ENCODE peak calls at places on chromosomes 16 and 17, in four cellular contexts. A is amygdala, P is kidney glomerular epithelial cell, T is fibroblast of pulmonary artery. E is an unnamed sample.

GRCh38 chr16:27737513-27737912 is 187.6 kb downstream of the KATNIP start:
- DNase-seq in T (no peak), P (no peak), A (no peak), E (no peak)

GRCh38 chr17:45320349-45320930 is 3.6 kb upstream of the MAP3K14 start:
- DNase-seq in P (no peak), A (no peak), T (no peak), E (no peak)

GRCh38 chr17:66469890-66470289 is 167.5 kb downstream of the PRKCA start:
- DNase-seq in A (no peak), P (no peak), T (no peak), E (no peak)

GRCh38 chr17:9805769-9806168 is 14.4 kb upstream of the DHRS7C start:
- DNase-seq in A (no peak), T (no peak), P (no peak), E (no peak)

GRCh38 chr17:8366231-8366630 is 10.3 kb downstream of the KRABD2 start:
- DNase-seq in T (peak), P (peak), A (no peak), E (no peak)

GRCh38 chr17:38344127-38344745 is 480 bp upstream of the GPR179 start:
- DNase-seq in P (no peak), A (no peak), T (no peak), E (no peak)

GRCh38 chr17:55601874-55602364 is 90.7 kb upstream of the SMIM36 start:
- DNase-seq in A (no peak), T (peak), P (peak), E (peak)

GRCh38 chr16:12271006-12271405 is 294.5 kb downstream of the SNX29 start:
- DNase-seq in T (no peak), A (no peak), P (no peak), E (peak)

GRCh38 chr17:8350339-8350738 is 10.7 kb downstream of the ODF4 start:
- DNase-seq in A (no peak), P (no peak), T (no peak), E (no peak)

GRCh38 chr16:27618611-27619380 is 68.9 kb downstream of the KATNIP start:
- DNase-seq in T (no peak), A (no peak), P (no peak), E (no peak)

GRCh38 chr17:7883781-7884386 is 4.7 kb upstream of the CHD3 start:
- DNase-seq in P (peak), A (no peak), T (peak), E (no peak)

GRCh38 chr17:65035704-65036103 is 20.8 kb downstream of the GNA13 start:
- DNase-seq in P (no peak), A (no peak), T (no peak), E (no peak)

GRCh38 chr16:88534731-88535141 is 35.5 kb upstream of the ZC3H18 start:
- DNase-seq in P (no peak), T (peak), A (no peak), E (no peak)

GRCh38 chr17:16820979-16821543 is 131.0 kb downstream of the CCDC144A start:
- DNase-seq in A (no peak), T (no peak), P (no peak), E (no peak)

GRCh38 chr16:83738926-83739503 is 68.8 kb upstream of the HSBP1 start:
- DNase-seq in T (peak), A (no peak), P (peak), E (no peak)